ENCODE peak calls at places on chromosomes 5 and 9, in nine cellular contexts. C, W, K, G, V, Q, Y, X and M are unnamed samples. For H3K4me1, the result is how much of the 10 kb centered on the place peaks cover.

GRCh38 chr5:131019601-131020315 is 145.3 kb downstream of the HINT1 start:
- DNase-seq in C (no peak), W (no peak), K (no peak), G (no peak), V (peak), Q (no peak), Y (no peak), X (no peak), M (no peak)

GRCh38 chr9:124351672-124352468 is 63.4 kb downstream of the PSMB7 start:
- DNase-seq in C (no peak), W (no peak), K (no peak), G (no peak), V (peak), Q (no peak), Y (no peak), X (no peak), M (no peak)

GRCh38 chr9:88976186-88976887 is 14.9 kb upstream of the S1PR3 start:
- DNase-seq in C (no peak), W (no peak), K (no peak), G (no peak), V (peak), Q (no peak), Y (no peak), X (no peak), M (no peak)

GRCh38 chr5:120254385-120254784 is 209.7 kb upstream of the PRR16 start:
- DNase-seq in C (no peak), W (no peak), K (no peak), G (no peak), V (no peak), Q (peak), Y (no peak), X (no peak), M (no peak)

GRCh38 chr9:126336350-126337335 is 10.0 kb downstream of the MVB12B start:
- DNase-seq in C (no peak), W (no peak), K (no peak), G (peak), V (no peak), Q (no peak), Y (no peak), X (no peak), M (no peak)

GRCh38 chr5:125232779-125233230 is 486.4 kb upstream of the ZNF608 start:
- DNase-seq in C (no peak), W (no peak), K (no peak), G (peak), V (no peak), Q (peak), Y (peak), X (no peak), M (no peak)

GRCh38 chr5:15502208-15502607 is 2.2 kb downstream of the FBXL7 start:
- DNase-seq in C (no peak), W (no peak), K (no peak), G (no peak), V (no peak), Q (no peak), Y (peak), X (no peak), M (no peak)

GRCh38 chr5:158273035-158273434 is 414.1 kb upstream of the CLINT1 start:
- DNase-seq in C (no peak), W (no peak), K (no peak), G (no peak), V (no peak), Q (no peak), Y (no peak), X (no peak), M (no peak)

GRCh38 chr9:69604568-69605219 is 67.5 kb downstream of the APBA1 start:
- DNase-seq in C (no peak), W (no peak), K (no peak), G (no peak), V (no peak), Q (no peak), Y (no peak), X (no peak), M (no peak)

GRCh38 chr9:127444921-127445850 is 6.0 kb downstream of the RPL12 start:
- DNase-seq in C (no peak), W (no peak), K (no peak), G (no peak), V (no peak), Q (peak), Y (peak), X (no peak), M (peak)

GRCh38 chr5:1385395-1386273 is 40.7 kb upstream of the CLPTM1L start:
- DNase-seq in C (peak), W (peak), K (peak), G (peak), V (peak), Q (peak), Y (peak), X (peak), M (peak)

GRCh38 chr9:117205806-117206205 is 209.1 kb downstream of the ASTN2 start:
- DNase-seq in C (no peak), W (no peak), K (no peak), G (no peak), V (no peak), Q (no peak), Y (peak), X (no peak), M (no peak)

GRCh38 chr9:35891649-35892048 is 14.4 kb upstream of the HRCT1 start:
- DNase-seq in C (no peak), W (no peak), K (no peak), G (no peak), V (no peak), Q (no peak), Y (no peak), X (no peak), M (no peak)

GRCh38 chr9:23590601-23591000 is 235.4 kb downstream of the ELAVL2 start:
- DNase-seq in C (no peak), W (no peak), K (no peak), G (no peak), V (no peak), Q (peak), Y (no peak), X (no peak), M (no peak)

GRCh38 chr9:3735251-3735650 is 209.4 kb upstream of the RFX3 start:
- DNase-seq in C (no peak), W (no peak), K (no peak), G (no peak), V (no peak), Q (no peak), Y (no peak), X (no peak), M (no peak)

GRCh38 chr9:114238919-114239879 is 83.7 kb upstream of the ORM1 start:
- DNase-seq in C (no peak), W (no peak), K (no peak), G (no peak), V (no peak), Q (no peak), Y (peak), X (peak), M (no peak)

GRCh38 chr5:1526681-1527131 is 2.9 kb upstream of the LPCAT1 start:
- DNase-seq in C (peak), W (no peak), K (no peak), G (peak), V (peak), Q (no peak), Y (no peak), X (peak), M (no peak)

GRCh38 chr5:116374434-116374852 is 200.2 kb downstream of the SEMA6A start:
- DNase-seq in C (no peak), W (no peak), K (no peak), G (no peak), V (no peak), Q (no peak), Y (no peak), X (no peak), M (no peak)

GRCh38 chr5:22837803-22838202 is 15.3 kb downstream of the CDH12 start:
- DNase-seq in C (no peak), W (no peak), K (no peak), G (no peak), V (no peak), Q (no peak), Y (no peak), X (no peak), M (no peak)

GRCh38 chr5:16578474-16578883 is 38.3 kb downstream of the RETREG1 start:
- DNase-seq in C (no peak), W (no peak), K (no peak), G (no peak), V (no peak), Q (no peak), Y (no peak), X (no peak), M (no peak)

GRCh38 chr9:2262809-2263510 is 247.8 kb downstream of the SMARCA2 start:
- DNase-seq in C (no peak), W (no peak), K (no peak), G (no peak), V (no peak), Q (no peak), Y (no peak), X (no peak), M (no peak)

GRCh38 chr9:93567271-93567959 is 9.0 kb upstream of the PHF2 start:
- DNase-seq in C (no peak), W (no peak), K (peak), G (no peak), V (peak), Q (no peak), Y (no peak), X (no peak), M (peak)

GRCh38 chr5:112960316-112960715 is 16.3 kb upstream of the DCP2 start:
- DNase-seq in C (no peak), W (no peak), K (no peak), G (no peak), V (no peak), Q (no peak), Y (no peak), X (no peak), M (no peak)

GRCh38 chr5:160173-160510 is 31.2 kb upstream of the LRRC14B start:
- DNase-seq in C (no peak), W (no peak), K (no peak), G (no peak), V (peak), Q (no peak), Y (peak), X (no peak), M (no peak)

GRCh38 chr5:171418982-171419662 is at the start of gene FGF18:
- DNase-seq in C (peak), W (peak), K (peak), G (peak), V (peak), Q (peak), Y (peak), X (peak), M (peak)

GRCh38 chr5:170448221-170448620 is 55.6 kb upstream of the KCNIP1 start:
- DNase-seq in C (no peak), W (no peak), K (no peak), G (no peak), V (no peak), Q (no peak), Y (no peak), X (no peak), M (no peak)

GRCh38 chr5:108345541-108346171 is 36.2 kb downstream of the FBXL17 start:
- DNase-seq in C (no peak), W (no peak), K (no peak), G (no peak), V (no peak), Q (peak), Y (peak), X (no peak), M (no peak)

GRCh38 chr5:128077526-128077925 is 6.0 kb upstream of the SLC12A2 start:
- DNase-seq in C (no peak), W (no peak), K (no peak), G (no peak), V (no peak), Q (no peak), Y (no peak), X (no peak), M (no peak)

GRCh38 chr9:37229882-37230482 is 109.6 kb downstream of the ZCCHC7 start:
- DNase-seq in C (no peak), W (no peak), K (no peak), G (no peak), V (no peak), Q (no peak), Y (peak), X (no peak), M (no peak)

GRCh38 chr9:98311541-98311940 is 56.1 kb upstream of the TBC1D2 start:
- DNase-seq in C (no peak), W (no peak), K (no peak), G (no peak), V (no peak), Q (no peak), Y (no peak), X (no peak), M (no peak)

GRCh38 chr5:168227973-168228615 is 63.4 kb upstream of the WWC1 start:
- DNase-seq in C (no peak), W (no peak), K (no peak), G (no peak), V (no peak), Q (no peak), Y (no peak), X (no peak), M (no peak)

GRCh38 chr5:33736510-33736909 is 155.3 kb downstream of the ADAMTS12 start:
- DNase-seq in C (no peak), W (no peak), K (no peak), G (no peak), V (no peak), Q (peak), Y (peak), X (no peak), M (no peak)

GRCh38 chr5:68709229-68709628 is 384.6 kb upstream of the SLC30A5 start:
- DNase-seq in C (no peak), W (no peak), K (no peak), G (no peak), V (no peak), Q (no peak), Y (no peak), X (no peak), M (peak)

GRCh38 chr5:140631831-140632365 is 1.1 kb downstream of the CD14 start:
- DNase-seq in C (peak), W (peak), K (peak), G (peak), V (peak), Q (no peak), Y (no peak), X (peak), M (peak)

GRCh38 chr5:78221964-78222451 is 72.5 kb downstream of the AP3B1 start:
- DNase-seq in C (no peak), W (no peak), K (no peak), G (no peak), V (peak), Q (peak), Y (peak), X (no peak), M (no peak)

GRCh38 chr9:133116346-133117231 is 4.5 kb downstream of the RALGDS start:
- DNase-seq in C (no peak), W (no peak), K (no peak), G (no peak), V (no peak), Q (no peak), Y (no peak), X (no peak), M (peak)
- H3K4me1 ChIP-seq in C (half or more), W (half or more), K (under half), G (half or more), V (under half), Q (half or more), Y (under half), X (half or more), M (half or more)

GRCh38 chr5:139565411-139566305 is 4.5 kb downstream of the UBE2D2 start:
- DNase-seq in C (peak), W (no peak), K (no peak), G (no peak), V (peak), Q (no peak), Y (peak), X (no peak), M (peak)

GRCh38 chr5:139566611-139567010 is 5.5 kb downstream of the UBE2D2 start:
- DNase-seq in C (no peak), W (no peak), K (no peak), G (no peak), V (no peak), Q (no peak), Y (no peak), X (peak), M (no peak)

GRCh38 chr5:139571966-139572365 is 10.8 kb downstream of the UBE2D2 start:
- DNase-seq in C (no peak), W (no peak), K (no peak), G (no peak), V (no peak), Q (no peak), Y (no peak), X (no peak), M (no peak)

GRCh38 chr5:139571543-139571942 is 10.4 kb downstream of the UBE2D2 start:
- DNase-seq in C (no peak), W (no peak), K (no peak), G (no peak), V (no peak), Q (no peak), Y (no peak), X (no peak), M (no peak)

DNA sequence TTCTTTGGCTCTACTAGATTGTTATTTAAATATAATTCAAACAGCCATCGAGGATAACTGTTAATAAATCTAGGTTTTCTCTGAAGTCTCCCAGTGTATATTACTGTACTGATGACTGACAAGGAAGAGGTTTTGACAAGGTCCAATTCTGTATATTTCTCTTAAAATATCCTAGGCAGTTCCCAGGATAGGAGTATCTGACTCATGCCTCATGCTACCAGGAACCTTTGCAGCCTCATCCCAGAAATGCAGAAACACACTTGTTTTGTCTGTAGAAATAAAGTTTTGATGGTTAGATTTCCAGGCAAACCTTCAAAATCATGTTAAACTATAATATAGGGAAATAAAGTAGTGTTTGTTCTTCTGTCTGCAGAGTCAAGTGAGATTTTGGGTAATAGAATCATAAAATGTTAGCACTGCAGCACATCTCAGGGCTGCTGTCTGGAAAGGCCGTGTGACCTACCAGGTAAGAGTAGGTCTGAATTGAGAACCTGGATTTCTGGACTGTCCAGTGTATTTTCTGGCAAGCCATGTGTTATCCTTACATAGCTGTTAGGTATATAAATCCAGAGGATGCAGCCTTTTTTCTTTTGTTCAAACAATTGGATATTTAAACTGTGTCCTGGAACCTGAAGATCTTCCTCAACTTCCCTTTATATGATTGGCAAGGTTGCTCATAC is 8.3 kb downstream of the UBE2D2 start:
- DNase-seq in C (no peak), W (no peak), K (no peak), G (no peak), V (no peak), Q (no peak), Y (peak), X (no peak), M (no peak)
- H3K4me1 ChIP-seq in C (half or more), W (under half), K (under half), G (under half), V (under half), Q (under half), Y (under half), X (under half), M (half or more)

GRCh38 chr9:16501098-16501663 is 369.3 kb downstream of the BNC2 start:
- DNase-seq in C (no peak), W (no peak), K (no peak), G (no peak), V (no peak), Q (peak), Y (peak), X (no peak), M (no peak)
- H3K4me1 ChIP-seq in C (under half), W (under half), K (under half), G (under half), V (under half), Q (under half), Y (under half), X (under half), M (under half)

DNA sequence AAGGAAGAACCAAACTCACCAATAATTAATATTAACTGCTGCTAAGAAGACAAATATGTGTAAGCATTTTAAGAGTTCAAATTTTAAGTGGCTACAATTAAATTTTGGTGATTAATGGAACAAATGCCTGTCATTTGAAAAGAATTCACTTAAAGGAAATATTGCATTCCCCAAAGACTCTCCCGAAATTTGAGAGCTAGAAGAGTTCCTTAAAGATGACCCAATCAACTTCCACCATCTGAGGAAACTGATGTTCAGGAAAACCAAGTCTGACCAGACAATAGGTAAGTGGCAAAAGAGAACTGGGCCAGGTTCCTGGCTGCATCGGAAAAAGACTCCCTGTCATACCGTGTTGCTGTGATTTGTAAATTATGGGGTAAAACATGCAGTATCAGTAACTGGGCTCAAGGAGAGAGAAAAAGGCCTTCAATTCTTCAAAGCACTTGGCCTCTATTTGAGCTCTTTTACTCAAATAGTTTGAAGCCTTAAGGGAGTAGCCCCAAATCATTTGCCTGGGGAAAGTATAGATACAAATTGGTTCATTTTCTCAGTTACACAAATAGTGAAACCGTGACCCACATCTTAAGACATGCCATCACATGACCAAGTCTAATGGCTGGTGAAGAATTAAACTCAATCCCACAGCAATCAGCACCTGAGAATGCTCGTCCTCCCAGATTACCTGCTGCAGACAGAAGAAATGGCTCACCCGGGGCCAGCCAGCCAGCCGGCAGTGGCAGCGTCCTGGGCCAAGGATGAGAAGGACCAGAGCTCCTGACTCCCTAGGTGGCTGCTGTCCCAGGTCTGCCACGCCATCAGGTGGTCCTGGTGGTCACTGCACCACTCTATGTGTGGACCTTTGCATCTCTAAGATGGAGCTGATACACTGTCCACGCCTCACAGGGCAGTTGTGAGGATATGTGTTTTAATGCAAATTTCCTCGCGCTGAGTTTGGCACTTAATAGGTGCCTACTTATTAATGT is 162.9 kb downstream of the TTLL11 start:
- DNase-seq in C (no peak), W (no peak), K (no peak), G (no peak), V (no peak), Q (no peak), Y (no peak), X (no peak), M (no peak)
- H3K4me1 ChIP-seq in C (under half), W (under half), K (under half), G (under half), V (under half), Q (under half), Y (under half), X (under half), M (under half)

GRCh38 chr9:119818726-119819435 is 449.6 kb upstream of the BRINP1 start:
- DNase-seq in C (no peak), W (no peak), K (no peak), G (no peak), V (no peak), Q (no peak), Y (no peak), X (no peak), M (no peak)
- H3K4me1 ChIP-seq in C (under half), W (under half), K (under half), G (under half), V (under half), Q (under half), Y (under half), X (under half), M (under half)

GRCh38 chr5:175513726-175514125 is 35.4 kb downstream of the SFXN1 start:
- DNase-seq in C (no peak), W (no peak), K (no peak), G (no peak), V (no peak), Q (no peak), Y (no peak), X (no peak), M (no peak)
- H3K4me1 ChIP-seq in C (under half), W (under half), K (under half), G (under half), V (under half), Q (under half), Y (under half), X (under half), M (under half)

GRCh38 chr9:121838757-121839669 is 187.6 kb downstream of the DAB2IP start:
- DNase-seq in C (no peak), W (no peak), K (no peak), G (no peak), V (peak), Q (no peak), Y (no peak), X (peak), M (no peak)
- H3K4me1 ChIP-seq in C (under half), W (under half), K (under half), G (under half), V (under half), Q (under half), Y (under half), X (under half), M (under half)